ENCODE peak calls at places on chromosome 22, in eight cellular contexts. K is left kidney, M is left lung, U is Right ventricle myocardium superior, I is T follicular helper cell, Z is ELR, A is NCI-H187, R is AML-193. E is an unnamed sample.

GRCh38 chr22:42544686-42545085 is 9.1 kb upstream of the SERHL2 start:
- DNase-seq in K (no peak), M (no peak), U (no peak), I (no peak), Z (no peak), A (no peak), R (no peak), E (no peak)

GRCh38 chr22:45784357-45785277 is 113.0 kb downstream of the ATXN10 start:
- DNase-seq in K (peak; percentile 36), M (no peak), U (peak; percentile 54), I (no peak), Z (no peak), A (no peak), R (no peak), E (no peak)

GRCh38 chr22:23246982-23247766 is 66.9 kb downstream of the BCR start:
- DNase-seq in K (peak; percentile 66), M (no peak), U (no peak), I (no peak), Z (no peak), A (no peak), R (no peak), E (no peak)

GRCh38 chr22:29158546-29158945 is 47.1 kb upstream of the EMID1 start:
- DNase-seq in K (no peak), M (no peak), U (no peak), I (no peak), Z (no peak), A (no peak), R (no peak), E (no peak)

GRCh38 chr22:44753189-44754042 is 1.0 kb downstream of the ARHGAP8 start:
- DNase-seq in K (peak; percentile 75), M (peak; percentile 35), U (no peak), I (no peak), Z (no peak), A (no peak), R (no peak), E (no peak)

GRCh38 chr22:41243361-41243760 is 2.6 kb upstream of the CHADL start:
- DNase-seq in K (no peak), M (no peak), U (no peak), I (no peak), Z (no peak), A (no peak), R (no peak), E (no peak)

GRCh38 chr22:40498454-40499186 is 128.2 kb downstream of the SGSM3 start:
- DNase-seq in K (no peak), M (no peak), U (no peak), I (no peak), Z (peak; percentile 96), A (no peak), R (no peak), E (no peak)

GRCh38 chr22:30858976-30859713 is 109.4 kb downstream of the MORC2 start:
- DNase-seq in K (no peak), M (no peak), U (no peak), I (no peak), Z (no peak), A (no peak), R (no peak), E (peak; percentile 57)

GRCh38 chr22:28208036-28208435 is 289.0 kb upstream of the PITPNB start:
- DNase-seq in K (no peak), M (no peak), U (no peak), I (no peak), Z (peak; percentile 43), A (no peak), R (no peak), E (no peak)

GRCh38 chr22:19991645-19992451 is 24.8 kb downstream of the ARVCF start:
- DNase-seq in K (no peak), M (peak; percentile 66), U (peak; percentile 64), I (no peak), Z (no peak), A (no peak), R (no peak), E (no peak)